ENCODE peak calls at places on chromosomes 2 and 18, in seven cellular contexts. One of them, this sample, is unnamed.

GRCh38 chr2:142165790-142166189 is 35.0 kb upstream of the LRP1B start:
- DNase-seq in KBM-7: peak
- DNase-seq in activated naive CD8-positive, alpha-beta T cell treated with anti-CD3 and anti-CD28 coated beads, Interleukin-2, amount 50 U/mL, for 24 hours: no peak
- DNase-seq in stimulated activated CD8-positive, alpha-beta memory T cell treated with anti-CD3 and anti-CD28 coated beads, Interleukin-15, amount 100 ng/mL, for 4 hours: no peak
- DNase-seq in astrocyte of the spinal cord: peak
- DNase-seq in neuronal stem cell: peak
- DNase-seq in NB4: peak
- DNase-seq in this sample: peak

GRCh38 chr2:136765256-136765735 is at the start of gene THSD7B:
- DNase-seq in KBM-7: no peak
- DNase-seq in activated naive CD8-positive, alpha-beta T cell treated with anti-CD3 and anti-CD28 coated beads, Interleukin-2, amount 50 U/mL, for 24 hours: no peak
- DNase-seq in stimulated activated CD8-positive, alpha-beta memory T cell treated with anti-CD3 and anti-CD28 coated beads, Interleukin-15, amount 100 ng/mL, for 4 hours: no peak
- DNase-seq in astrocyte of the spinal cord: no peak
- DNase-seq in neuronal stem cell: no peak
- DNase-seq in NB4: no peak
- DNase-seq in this sample: no peak

GRCh38 chr2:10467401-10467800 is 19.3 kb upstream of the ODC1 start:
- DNase-seq in KBM-7: no peak
- DNase-seq in activated naive CD8-positive, alpha-beta T cell treated with anti-CD3 and anti-CD28 coated beads, Interleukin-2, amount 50 U/mL, for 24 hours: no peak
- DNase-seq in stimulated activated CD8-positive, alpha-beta memory T cell treated with anti-CD3 and anti-CD28 coated beads, Interleukin-15, amount 100 ng/mL, for 4 hours: no peak
- DNase-seq in astrocyte of the spinal cord: no peak
- DNase-seq in neuronal stem cell: no peak
- DNase-seq in NB4: peak
- DNase-seq in this sample: no peak

GRCh38 chr18:42893991-42894390 is 221.5 kb downstream of the RIT2 start:
- DNase-seq in KBM-7: no peak
- DNase-seq in activated naive CD8-positive, alpha-beta T cell treated with anti-CD3 and anti-CD28 coated beads, Interleukin-2, amount 50 U/mL, for 24 hours: no peak
- DNase-seq in stimulated activated CD8-positive, alpha-beta memory T cell treated with anti-CD3 and anti-CD28 coated beads, Interleukin-15, amount 100 ng/mL, for 4 hours: no peak
- DNase-seq in astrocyte of the spinal cord: no peak
- DNase-seq in neuronal stem cell: no peak
- DNase-seq in NB4: no peak
- DNase-seq in this sample: peak

GRCh38 chr18:50638623-50639398 is 78.9 kb downstream of the MAPK4 start:
- DNase-seq in KBM-7: no peak
- DNase-seq in activated naive CD8-positive, alpha-beta T cell treated with anti-CD3 and anti-CD28 coated beads, Interleukin-2, amount 50 U/mL, for 24 hours: no peak
- DNase-seq in stimulated activated CD8-positive, alpha-beta memory T cell treated with anti-CD3 and anti-CD28 coated beads, Interleukin-15, amount 100 ng/mL, for 4 hours: no peak
- DNase-seq in astrocyte of the spinal cord: no peak
- DNase-seq in neuronal stem cell: no peak
- DNase-seq in NB4: no peak
- DNase-seq in this sample: no peak

GRCh38 chr2:236938126-236938525 is 147.6 kb upstream of the COPS8 start:
- DNase-seq in KBM-7: no peak
- DNase-seq in activated naive CD8-positive, alpha-beta T cell treated with anti-CD3 and anti-CD28 coated beads, Interleukin-2, amount 50 U/mL, for 24 hours: no peak
- DNase-seq in stimulated activated CD8-positive, alpha-beta memory T cell treated with anti-CD3 and anti-CD28 coated beads, Interleukin-15, amount 100 ng/mL, for 4 hours: no peak
- DNase-seq in astrocyte of the spinal cord: no peak
- DNase-seq in neuronal stem cell: no peak
- DNase-seq in NB4: no peak
- DNase-seq in this sample: no peak

GRCh38 chr18:67525328-67526110 is 9.0 kb upstream of the DSEL start:
- DNase-seq in KBM-7: no peak
- DNase-seq in activated naive CD8-positive, alpha-beta T cell treated with anti-CD3 and anti-CD28 coated beads, Interleukin-2, amount 50 U/mL, for 24 hours: no peak
- DNase-seq in stimulated activated CD8-positive, alpha-beta memory T cell treated with anti-CD3 and anti-CD28 coated beads, Interleukin-15, amount 100 ng/mL, for 4 hours: no peak
- DNase-seq in astrocyte of the spinal cord: peak
- DNase-seq in neuronal stem cell: peak
- DNase-seq in NB4: no peak
- DNase-seq in this sample: peak

GRCh38 chr2:43039376-43040080 is 186.9 kb downstream of the ZFP36L2 start:
- DNase-seq in KBM-7: no peak
- DNase-seq in activated naive CD8-positive, alpha-beta T cell treated with anti-CD3 and anti-CD28 coated beads, Interleukin-2, amount 50 U/mL, for 24 hours: no peak
- DNase-seq in stimulated activated CD8-positive, alpha-beta memory T cell treated with anti-CD3 and anti-CD28 coated beads, Interleukin-15, amount 100 ng/mL, for 4 hours: no peak
- DNase-seq in astrocyte of the spinal cord: no peak
- DNase-seq in neuronal stem cell: no peak
- DNase-seq in NB4: no peak
- DNase-seq in this sample: no peak

GRCh38 chr18:60198063-60198462 is 174.5 kb downstream of the MC4R start:
- DNase-seq in KBM-7: no peak
- DNase-seq in activated naive CD8-positive, alpha-beta T cell treated with anti-CD3 and anti-CD28 coated beads, Interleukin-2, amount 50 U/mL, for 24 hours: no peak
- DNase-seq in stimulated activated CD8-positive, alpha-beta memory T cell treated with anti-CD3 and anti-CD28 coated beads, Interleukin-15, amount 100 ng/mL, for 4 hours: no peak
- DNase-seq in astrocyte of the spinal cord: no peak
- DNase-seq in neuronal stem cell: no peak
- DNase-seq in NB4: no peak
- DNase-seq in this sample: peak

GRCh38 chr2:49207204-49207603 is 52.9 kb upstream of the FSHR start:
- DNase-seq in KBM-7: no peak
- DNase-seq in activated naive CD8-positive, alpha-beta T cell treated with anti-CD3 and anti-CD28 coated beads, Interleukin-2, amount 50 U/mL, for 24 hours: no peak
- DNase-seq in stimulated activated CD8-positive, alpha-beta memory T cell treated with anti-CD3 and anti-CD28 coated beads, Interleukin-15, amount 100 ng/mL, for 4 hours: no peak
- DNase-seq in astrocyte of the spinal cord: no peak
- DNase-seq in neuronal stem cell: no peak
- DNase-seq in NB4: no peak
- DNase-seq in this sample: no peak